ENCODE peak calls at places on chromosomes 5 and 9, in eight cellular contexts. One of them, this sample, is unnamed.

GRCh38 chr9:38016375-38017120 is 52.5 kb downstream of the SHB start:
- DNase-seq in neuronal stem cell: no peak
- DNase-seq in cardiac muscle cell: peak
- DNase-seq in head of caudate nucleus: no peak
- DNase-seq in posterior cingulate gyrus: no peak
- DNase-seq in brain pericyte: no peak
- DNase-seq in adipocyte: peak
- DNase-seq in hippocampal formation: no peak
- DNase-seq in this sample: no peak

GRCh38 chr9:127426756-127427155 is 2.6 kb downstream of the ZNF79 start:
- DNase-seq in neuronal stem cell: no peak
- DNase-seq in cardiac muscle cell: no peak
- DNase-seq in head of caudate nucleus: no peak
- DNase-seq in posterior cingulate gyrus: no peak
- DNase-seq in brain pericyte: no peak
- DNase-seq in adipocyte: no peak
- DNase-seq in hippocampal formation: no peak
- DNase-seq in this sample: no peak

GRCh38 chr9:75200892-75201470 is 112.7 kb downstream of the OSTF1 start:
- DNase-seq in neuronal stem cell: peak
- DNase-seq in cardiac muscle cell: peak
- DNase-seq in head of caudate nucleus: no peak
- DNase-seq in posterior cingulate gyrus: no peak
- DNase-seq in brain pericyte: no peak
- DNase-seq in adipocyte: peak
- DNase-seq in hippocampal formation: peak
- DNase-seq in this sample: no peak

GRCh38 chr5:64971538-64971937 is 202.8 kb downstream of the CWC27 start:
- DNase-seq in neuronal stem cell: no peak
- DNase-seq in cardiac muscle cell: peak
- DNase-seq in head of caudate nucleus: no peak
- DNase-seq in posterior cingulate gyrus: no peak
- DNase-seq in brain pericyte: no peak
- DNase-seq in adipocyte: no peak
- DNase-seq in hippocampal formation: no peak
- DNase-seq in this sample: no peak

GRCh38 chr9:7073679-7074078 is 315.9 kb downstream of the KDM4C start:
- DNase-seq in neuronal stem cell: no peak
- DNase-seq in cardiac muscle cell: no peak
- DNase-seq in head of caudate nucleus: no peak
- DNase-seq in posterior cingulate gyrus: no peak
- DNase-seq in brain pericyte: no peak
- DNase-seq in adipocyte: no peak
- DNase-seq in hippocampal formation: no peak
- DNase-seq in this sample: no peak

GRCh38 chr5:149228610-149229297 is 42.9 kb upstream of the AFAP1L1 start:
- DNase-seq in neuronal stem cell: no peak
- DNase-seq in cardiac muscle cell: peak
- DNase-seq in head of caudate nucleus: no peak
- DNase-seq in posterior cingulate gyrus: no peak
- DNase-seq in brain pericyte: peak
- DNase-seq in adipocyte: peak
- DNase-seq in hippocampal formation: peak
- DNase-seq in this sample: no peak

GRCh38 chr9:134396258-134396742 is 70.0 kb downstream of the RXRA start:
- DNase-seq in neuronal stem cell: no peak
- DNase-seq in cardiac muscle cell: no peak
- DNase-seq in head of caudate nucleus: no peak
- DNase-seq in posterior cingulate gyrus: no peak
- DNase-seq in brain pericyte: no peak
- DNase-seq in adipocyte: no peak
- DNase-seq in hippocampal formation: no peak
- DNase-seq in this sample: no peak

GRCh38 chr5:17882760-17883488 is 248.7 kb downstream of the TAF11L14 start:
- DNase-seq in neuronal stem cell: no peak
- DNase-seq in cardiac muscle cell: no peak
- DNase-seq in head of caudate nucleus: no peak
- DNase-seq in posterior cingulate gyrus: no peak
- DNase-seq in brain pericyte: peak
- DNase-seq in adipocyte: no peak
- DNase-seq in hippocampal formation: no peak
- DNase-seq in this sample: no peak

GRCh38 chr5:22238047-22238446 is 615.1 kb downstream of the CDH12 start:
- DNase-seq in neuronal stem cell: no peak
- DNase-seq in cardiac muscle cell: no peak
- DNase-seq in head of caudate nucleus: no peak
- DNase-seq in posterior cingulate gyrus: no peak
- DNase-seq in brain pericyte: no peak
- DNase-seq in adipocyte: no peak
- DNase-seq in hippocampal formation: no peak
- DNase-seq in this sample: no peak

GRCh38 chr9:108844856-108845255 is 10.9 kb downstream of the ACTL7B start:
- DNase-seq in neuronal stem cell: no peak
- DNase-seq in cardiac muscle cell: no peak
- DNase-seq in head of caudate nucleus: no peak
- DNase-seq in posterior cingulate gyrus: no peak
- DNase-seq in brain pericyte: no peak
- DNase-seq in adipocyte: no peak
- DNase-seq in hippocampal formation: no peak
- DNase-seq in this sample: no peak

GRCh38 chr5:40680741-40681350 is 1.1 kb downstream of the PTGER4 start:
- DNase-seq in neuronal stem cell: no peak
- DNase-seq in cardiac muscle cell: no peak
- DNase-seq in head of caudate nucleus: no peak
- DNase-seq in posterior cingulate gyrus: no peak
- DNase-seq in brain pericyte: no peak
- DNase-seq in adipocyte: no peak
- DNase-seq in hippocampal formation: no peak
- DNase-seq in this sample: no peak

This sample was measured in substantia nigra.